ENCODE peak calls at places on chromosome 13, in four cellular contexts. Q, Y, J and D are unnamed samples.

GRCh38 chr13:25148005-25148798 is 23.9 kb downstream of the AMER2 start:
- DNase-seq in Q (no peak), Y (no peak), J (no peak), D (no peak)

GRCh38 chr13:75368167-75368566 is 113.8 kb downstream of the TBC1D4 start:
- DNase-seq in Q (peak; percentile 38), Y (no peak), J (no peak), D (no peak)

GRCh38 chr13:80931766-80932165 is 590.8 kb upstream of the SPRY2 start:
- DNase-seq in Q (no peak), Y (no peak), J (no peak), D (no peak)

GRCh38 chr13:113751491-113751890 is 7.5 kb upstream of the TMEM255B start:
- DNase-seq in Q (no peak), Y (no peak), J (no peak), D (no peak)

GRCh38 chr13:112693831-112694497 is 4.1 kb downstream of the ATP11A start:
- DNase-seq in Q (no peak), Y (no peak), J (no peak), D (no peak)

GRCh38 chr13:79782541-79783216 is 301.7 kb downstream of the NDFIP2 start:
- DNase-seq in Q (no peak), Y (peak; percentile 35), J (peak; percentile 66), D (no peak)

GRCh38 chr13:26591672-26592071 is 34.2 kb downstream of the WASF3 start:
- DNase-seq in Q (no peak), Y (no peak), J (no peak), D (no peak)

GRCh38 chr13:101230271-101230890 is 185.9 kb downstream of the NALCN start:
- DNase-seq in Q (no peak), Y (no peak), J (no peak), D (no peak)

GRCh38 chr13:102710261-102710679 is 15.4 kb upstream of the METTL21C start:
- DNase-seq in Q (no peak), Y (no peak), J (no peak), D (no peak)

GRCh38 chr13:32309812-32310706 is 5.1 kb downstream of the ZAR1L start:
- DNase-seq in Q (peak; percentile 54), Y (peak; percentile 47), J (peak; percentile 47), D (no peak)

GRCh38 chr13:92830821-92831220 is 395.8 kb upstream of the GPC6 start:
- DNase-seq in Q (no peak), Y (no peak), J (no peak), D (no peak)

GRCh38 chr13:99280166-99280565 is 22.0 kb upstream of the GPR18 start:
- DNase-seq in Q (no peak), Y (no peak), J (no peak), D (no peak)

GRCh38 chr13:114130131-114130707 is 2.2 kb downstream of the RASA3 start:
- DNase-seq in Q (no peak), Y (no peak), J (no peak), D (no peak)

GRCh38 chr13:33353210-33353609 is 67.7 kb upstream of the STARD13 start:
- DNase-seq in Q (no peak), Y (no peak), J (no peak), D (no peak)

GRCh38 chr13:50798923-50799322 is 44.6 kb downstream of the DLEU7 start:
- DNase-seq in Q (no peak), Y (no peak), J (no peak), D (no peak)

GRCh38 chr13:52615817-52616216 is 26.4 kb upstream of the HNRNPA1L2 start:
- DNase-seq in Q (no peak), Y (no peak), J (no peak), D (no peak)

GRCh38 chr13:50843256-50844043 is at the start of gene DLEU7:
- DNase-seq in Q (no peak), Y (peak; percentile 16), J (peak; percentile 83), D (no peak)

GRCh38 chr13:47117268-47117667 is 220.4 kb upstream of the HTR2A start:
- DNase-seq in Q (no peak), Y (no peak), J (no peak), D (no peak)

GRCh38 chr13:60158321-60158801 is 5.4 kb downstream of the DIAPH3 start:
- DNase-seq in Q (no peak), Y (no peak), J (no peak), D (no peak)

GRCh38 chr13:30862707-30863106 is 43.4 kb upstream of the MEDAG start:
- DNase-seq in Q (no peak), Y (no peak), J (no peak), D (no peak)

GRCh38 chr13:95677564-95678386 is 836 bp downstream of the DNAJC3 start:
- DNase-seq in Q (no peak), Y (no peak), J (no peak), D (peak; percentile 9)

GRCh38 chr13:98311200-98311548 is 134.1 kb upstream of the RNF113B start:
- DNase-seq in Q (no peak), Y (no peak), J (no peak), D (no peak)

GRCh38 chr13:50244355-50244912 is 229.2 kb downstream of the KCNRG start:
- DNase-seq in Q (no peak), Y (no peak), J (no peak), D (no peak)

GRCh38 chr13:41370736-41371135 is 59.7 kb downstream of the NAA16 start:
- DNase-seq in Q (no peak), Y (no peak), J (no peak), D (no peak)

GRCh38 chr13:82713681-82714405 is 1168.4 kb downstream of the SLITRK1 start:
- DNase-seq in Q (no peak), Y (no peak), J (no peak), D (no peak)

GRCh38 chr13:95298169-95298940 is 2.9 kb downstream of the ABCC4 start:
- DNase-seq in Q (no peak), Y (no peak), J (no peak), D (no peak)

GRCh38 chr13:101639711-101640110 is 187.2 kb downstream of the ITGBL1 start:
- DNase-seq in Q (no peak), Y (no peak), J (no peak), D (no peak)

GRCh38 chr13:85261757-85262346 is 537.4 kb downstream of the SLITRK6 start:
- DNase-seq in Q (no peak), Y (no peak), J (no peak), D (no peak)
- TF ChIP-seq JUND in Q (no peak), Y (no peak), J (no peak), D (no peak)

DNA sequence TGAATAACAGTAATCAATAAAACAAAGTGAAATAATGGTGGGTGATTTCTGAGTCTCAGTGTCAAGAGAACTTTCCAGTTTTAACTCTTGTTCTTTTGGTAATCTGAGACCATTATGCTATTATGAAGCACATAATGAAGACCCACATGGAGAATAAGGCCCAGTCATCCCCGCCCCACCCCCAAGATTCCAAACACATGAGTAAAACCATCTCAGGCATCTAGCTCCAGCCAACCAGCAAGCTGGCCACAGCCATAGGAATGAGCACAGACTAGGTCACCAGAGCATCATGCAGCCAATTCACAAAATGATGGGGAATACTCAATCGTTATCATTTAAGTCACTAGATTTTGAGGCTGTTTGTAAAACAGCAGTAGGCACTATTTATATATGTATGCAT is 1769.0 kb upstream of the PCDH20 start:
- DNase-seq in Q (peak; percentile 24), Y (no peak), J (peak; percentile 51), D (no peak)
- TF ChIP-seq JUND in Q (no peak), Y (peak; percentile 71), J (peak; percentile 88), D (no peak)

GRCh38 chr13:45063261-45063870 is 56.9 kb upstream of the GTF2F2 start:
- DNase-seq in Q (no peak), Y (no peak), J (no peak), D (no peak)
- TF ChIP-seq JUND in Q (no peak), Y (no peak), J (no peak), D (no peak)

GRCh38 chr13:76462003-76462402 is 424.2 kb downstream of the KCTD12 start:
- DNase-seq in Q (no peak), Y (no peak), J (no peak), D (no peak)
- TF ChIP-seq JUND in Q (no peak), Y (no peak), J (no peak), D (no peak)

GRCh38 chr13:110435331-110435730 is 126.2 kb downstream of the RAB20 start:
- DNase-seq in Q (no peak), Y (no peak), J (no peak), D (no peak)
- TF ChIP-seq JUND in Q (no peak), Y (no peak), J (no peak), D (no peak)

GRCh38 chr13:44368062-44368591 is 5.5 kb upstream of the SERP2 start:
- DNase-seq in Q (no peak), Y (peak; percentile 67), J (no peak), D (no peak)
- TF ChIP-seq JUND in Q (no peak), Y (peak; percentile 24), J (no peak), D (no peak)